ENCODE peak calls at places on chromosomes 7 and 10, in ten cellular contexts. P, E, H, R, D, S, G, Q, Y and V are unnamed samples. For H3K27me3, the result is how much of the 10 kb centered on the place peaks cover.

GRCh38 chr7:44087914-44088838 is 5.8 kb upstream of the POLM start:
- DNase-seq in Q (peak), R (no peak), E (peak), S (no peak), D (no peak), H (no peak), P (peak), Y (no peak), G (no peak), V (peak)

GRCh38 chr7:84700563-84701370 is 486.1 kb downstream of the SEMA3D start:
- DNase-seq in G (no peak), P (no peak), E (no peak), S (no peak), Y (no peak), H (no peak), D (no peak), Q (no peak), R (peak), V (no peak)

GRCh38 chr10:15859531-15859864 is 809 bp downstream of the MINDY3 start:
- DNase-seq in R (no peak), Q (no peak), H (no peak), D (no peak), S (no peak), E (no peak), Y (no peak), G (no peak), P (no peak), V (no peak)

GRCh38 chr7:23454880-23455526 is 15.3 kb downstream of the IGF2BP3 start:
- DNase-seq in Y (no peak), G (no peak), R (no peak), H (no peak), P (no peak), D (no peak), E (no peak), Q (no peak), S (no peak), V (no peak)

GRCh38 chr7:101538596-101539459 is 90.3 kb downstream of the MYL10 start:
- DNase-seq in Y (no peak), Q (peak), H (peak), P (peak), D (peak), G (peak), E (peak), R (peak), S (peak), V (no peak)

GRCh38 chr7:87021285-87021684 is 38.2 kb downstream of the ELAPOR2 start:
- DNase-seq in E (no peak), G (no peak), S (peak), Y (no peak), H (no peak), P (no peak), Q (no peak), R (peak), D (no peak), V (no peak)

GRCh38 chr10:124961248-124961570 is 19.3 kb downstream of the ZRANB1 start:
- DNase-seq in E (no peak), H (no peak), Y (no peak), Q (no peak), G (no peak), D (no peak), R (no peak), P (no peak), S (no peak), V (no peak)

GRCh38 chr10:61136151-61136550 is 192.2 kb upstream of the RHOBTB1 start:
- DNase-seq in P (no peak), Y (no peak), G (no peak), E (no peak), H (no peak), D (no peak), S (peak), R (peak), Q (no peak), V (no peak)

GRCh38 chr7:11934766-11935165 is 102.8 kb upstream of the THSD7A start:
- DNase-seq in E (no peak), D (no peak), Y (no peak), G (no peak), R (no peak), Q (no peak), P (no peak), H (no peak), S (no peak), V (no peak)

GRCh38 chr7:128108641-128109423 is 77.6 kb upstream of the LRRC4 start:
- DNase-seq in D (no peak), H (peak), R (no peak), E (no peak), Y (no peak), G (no peak), Q (no peak), P (no peak), S (no peak), V (no peak)

GRCh38 chr10:62121197-62121550 is 147.5 kb downstream of the RTKN2 start:
- DNase-seq in Y (no peak), R (peak), Q (no peak), E (no peak), S (no peak), P (no peak), D (no peak), G (no peak), H (no peak), V (no peak)

GRCh38 chr10:50226610-50227009 is 24.7 kb downstream of the ASAH2 start:
- DNase-seq in Y (no peak), H (no peak), S (no peak), P (no peak), E (no peak), D (no peak), G (no peak), Q (no peak), R (no peak), V (no peak)

GRCh38 chr7:92967238-92967637 is 130.9 kb upstream of the CDK6 start:
- DNase-seq in P (no peak), Q (no peak), E (no peak), D (no peak), R (no peak), Y (no peak), G (no peak), H (no peak), S (no peak), V (no peak)

GRCh38 chr7:136958016-136958415 is 89.6 kb downstream of the CHRM2 start:
- DNase-seq in G (no peak), R (no peak), H (no peak), S (peak), Y (no peak), P (no peak), D (no peak), E (no peak), Q (no peak), V (no peak)

GRCh38 chr7:110413038-110413437 is 677.9 kb upstream of the LRRN3 start:
- DNase-seq in G (no peak), D (no peak), R (no peak), P (no peak), Q (no peak), S (no peak), E (no peak), Y (no peak), H (no peak), V (no peak)

GRCh38 chr7:25481891-25482290 is 253.6 kb upstream of the NPVF start:
- DNase-seq in D (no peak), Y (no peak), E (no peak), Q (no peak), S (peak), R (peak), G (no peak), P (no peak), H (no peak), V (no peak)

GRCh38 chr7:151146761-151147160 is 20.7 kb downstream of the GBX1 start:
- DNase-seq in Q (no peak), P (no peak), D (no peak), G (no peak), H (no peak), S (no peak), E (no peak), R (no peak), Y (no peak), V (peak)

GRCh38 chr10:124347956-124348355 is 70.8 kb downstream of the OAT start:
- DNase-seq in D (peak), E (peak), P (no peak), H (no peak), R (no peak), S (no peak), Q (no peak), G (no peak), Y (no peak), V (no peak)

GRCh38 chr7:17559388-17559787 is 260.9 kb downstream of the AHR start:
- DNase-seq in Q (no peak), G (no peak), Y (no peak), R (peak), H (no peak), S (peak), E (no peak), D (no peak), P (no peak), V (no peak)

GRCh38 chr10:22997102-22997501 is 69.2 kb downstream of the ARMC3 start:
- DNase-seq in Y (no peak), G (no peak), P (no peak), E (no peak), R (peak), D (peak), H (no peak), Q (no peak), S (peak), V (no peak)

GRCh38 chr10:381805-382204 is 246.6 kb downstream of the ZMYND11 start:
- DNase-seq in G (no peak), E (no peak), R (no peak), Q (no peak), Y (no peak), D (no peak), P (no peak), H (no peak), S (no peak), V (no peak)

GRCh38 chr10:33238643-33239042 is 95.8 kb downstream of the NRP1 start:
- DNase-seq in H (no peak), D (no peak), R (peak), P (no peak), G (no peak), E (no peak), Q (no peak), Y (no peak), S (peak), V (no peak)

GRCh38 chr7:127359011-127359410 is 33.5 kb downstream of the ZNF800 start:
- DNase-seq in H (no peak), Y (no peak), Q (no peak), S (no peak), D (no peak), G (no peak), R (no peak), E (no peak), P (no peak), V (no peak)

GRCh38 chr7:25495342-25495855 is 267.1 kb upstream of the NPVF start:
- DNase-seq in P (peak), Q (no peak), S (no peak), Y (no peak), E (no peak), G (no peak), R (no peak), D (no peak), H (no peak), V (no peak)

GRCh38 chr7:143286522-143286890 is 1.6 kb upstream of the CASP2 start:
- DNase-seq in G (no peak), S (no peak), R (no peak), D (no peak), Y (no peak), H (no peak), E (no peak), P (no peak), Q (no peak), V (no peak)

GRCh38 chr7:143285806-143286521 is 1.2 kb downstream of the TMEM139 start:
- DNase-seq in P (no peak), H (no peak), Y (no peak), R (no peak), D (no peak), E (no peak), S (no peak), Q (no peak), G (no peak), V (peak)

GRCh38 chr7:143287321-143287934 is 723 bp upstream of the CASP2 start:
- DNase-seq in S (no peak), D (no peak), G (no peak), Q (no peak), H (no peak), E (no peak), Y (no peak), P (no peak), R (no peak), V (no peak)

GRCh38 chr7:143284591-143285453 is at the start of gene TMEM139:
- DNase-seq in S (no peak), E (no peak), D (peak), Y (no peak), Q (no peak), H (no peak), R (peak), P (no peak), G (no peak), V (no peak)

GRCh38 chr7:143285454-143285756 is 647 bp downstream of the TMEM139 start:
- DNase-seq in S (no peak), D (peak), H (no peak), E (no peak), R (peak), P (no peak), Y (no peak), Q (peak), G (no peak), V (no peak)
- H3K4me3 ChIP-seq in S (no peak), D (peak), H (no peak), E (no peak), R (peak), P (peak), Y (peak), Q (peak), G (no peak), V (peak)

GRCh38 chr10:3255616-3256015 is 83.0 kb upstream of the PITRM1 start:
- DNase-seq in P (no peak), D (no peak), R (no peak), S (no peak), Q (no peak), H (no peak), G (no peak), Y (no peak), E (no peak), V (no peak)
- H3K27me3 ChIP-seq in P (under half), D (under half), R (under half), S (under half), Q (under half), H (under half), G (under half), Y (under half), E (under half), V (under half)

DNA sequence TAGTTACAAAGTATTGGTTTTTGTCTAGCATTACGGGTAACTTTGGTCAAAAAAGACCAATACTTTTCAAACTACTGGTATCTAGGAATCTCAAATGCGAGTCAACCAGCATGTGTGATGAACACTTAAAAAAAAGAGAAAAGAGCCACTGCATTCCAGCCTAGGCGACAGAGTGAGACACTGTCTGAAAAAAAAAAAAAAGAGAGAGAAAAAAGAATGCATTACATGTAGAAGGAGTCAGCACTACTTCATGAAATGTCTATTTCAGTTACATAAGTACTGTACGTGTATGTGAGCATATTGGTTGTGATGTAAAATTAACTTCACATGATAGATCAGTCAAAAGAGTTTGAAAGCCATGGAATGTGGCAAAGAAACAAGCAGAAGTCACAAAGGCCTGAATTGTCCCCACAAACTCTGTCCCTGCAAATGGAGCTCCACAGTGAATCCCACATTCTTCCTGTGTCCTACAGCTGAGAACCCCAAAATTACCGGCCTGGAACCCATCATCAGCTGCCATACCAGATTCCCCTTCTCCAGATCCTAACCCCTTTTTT is 1.6 kb downstream of the DENND11 start:
- DNase-seq in S (peak), Y (no peak), D (no peak), P (no peak), H (no peak), Q (no peak), E (no peak), G (no peak), R (peak), V (no peak)
- H3K4me3 ChIP-seq in S (no peak), Y (peak), D (no peak), P (peak), H (no peak), Q (peak), E (peak), G (no peak), R (no peak), V (peak)

GRCh38 chr10:129970404-129971364 is 6.6 kb upstream of the EBF3 start:
- DNase-seq in P (no peak), H (no peak), D (peak), G (peak), E (no peak), Q (no peak), R (no peak), Y (no peak), S (no peak), V (no peak)

GRCh38 chr10:129972145-129972965 is 8.3 kb upstream of the EBF3 start:
- DNase-seq in H (no peak), G (peak), E (no peak), R (no peak), D (peak), S (no peak), Y (no peak), P (no peak), Q (no peak), V (no peak)

GRCh38 chr10:129971381-129972144 is 7.5 kb upstream of the EBF3 start:
- DNase-seq in R (no peak), Y (no peak), S (peak), H (peak), D (peak), G (peak), E (peak), P (peak), Q (peak), V (no peak)

GRCh38 chr10:129973674-129974059 is 9.6 kb upstream of the EBF3 start:
- DNase-seq in G (no peak), S (no peak), Y (no peak), H (no peak), P (no peak), Q (no peak), R (no peak), E (no peak), D (peak), V (no peak)

DNA sequence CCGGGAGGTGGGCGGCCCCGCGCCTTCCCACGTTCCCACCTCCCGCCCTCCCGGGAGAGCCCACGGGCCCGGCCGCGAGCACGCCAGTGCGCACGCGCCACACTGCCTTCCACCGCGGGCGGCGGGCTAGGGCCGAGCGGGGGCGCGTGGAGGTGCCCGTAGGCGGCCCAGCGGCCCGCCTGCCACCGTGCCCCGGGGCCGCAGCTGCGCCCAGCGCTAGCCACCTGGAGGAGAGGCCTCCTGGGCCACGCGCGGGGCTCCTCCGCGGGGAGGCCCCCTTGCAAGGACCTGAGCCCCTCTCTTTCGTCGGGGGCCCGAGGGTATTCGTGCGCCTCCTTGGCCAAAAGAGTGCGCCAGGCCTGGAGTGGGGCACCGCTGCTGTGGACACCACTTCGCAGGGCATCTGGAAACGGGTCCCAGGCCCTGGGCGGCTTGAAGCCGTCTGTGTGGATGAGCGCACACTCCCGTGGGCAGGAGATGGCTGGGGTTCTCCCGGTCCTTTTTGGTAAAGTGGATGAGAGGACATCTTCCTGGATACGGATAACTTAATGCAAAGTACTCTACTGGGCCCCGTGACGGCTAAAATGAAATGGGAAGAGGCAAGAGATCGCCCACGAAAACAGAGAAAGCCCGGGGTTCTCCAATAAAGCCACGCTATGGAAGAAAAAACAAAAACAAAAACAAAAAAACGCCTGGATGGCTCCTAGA is 9.0 kb upstream of the EBF3 start:
- DNase-seq in E (no peak), R (no peak), S (no peak), G (no peak), Q (no peak), P (no peak), Y (no peak), H (no peak), D (peak), V (no peak)
- H3K27me3 ChIP-seq in E (under half), R (under half), S (under half), G (half or more), Q (half or more), P (under half), Y (half or more), H (half or more), D (half or more), V (half or more)

GRCh38 chr10:45591262-45591661 is 81.3 kb downstream of the ZFAND4 start:
- DNase-seq in Y (no peak), P (no peak), E (no peak), R (no peak), D (no peak), G (no peak), S (no peak), H (no peak), Q (no peak), V (no peak)

GRCh38 chr10:45594276-45595157 is 78.1 kb downstream of the ZFAND4 start:
- DNase-seq in E (peak), G (peak), D (peak), H (peak), R (peak), Q (peak), S (peak), P (peak), Y (peak), V (peak)

GRCh38 chr10:45593938-45594275 is 78.7 kb downstream of the ZFAND4 start:
- DNase-seq in R (no peak), G (no peak), E (no peak), Y (no peak), S (no peak), P (no peak), H (no peak), Q (no peak), D (no peak), V (no peak)

GRCh38 chr10:45592432-45592831 is 80.1 kb downstream of the ZFAND4 start:
- DNase-seq in E (no peak), G (no peak), Q (no peak), H (no peak), D (no peak), R (no peak), S (no peak), P (no peak), Y (no peak), V (no peak)

GRCh38 chr10:45592926-45593325 is 79.6 kb downstream of the ZFAND4 start:
- DNase-seq in G (no peak), S (no peak), E (no peak), Q (no peak), Y (no peak), D (no peak), H (peak), R (no peak), P (no peak), V (no peak)
- H3K4me3 ChIP-seq in G (no peak), S (no peak), E (peak), Q (peak), Y (no peak), D (no peak), H (no peak), R (no peak), P (peak), V (peak)

GRCh38 chr10:114045738-114046458 is 2.2 kb downstream of the ADRB1 start:
- DNase-seq in Q (no peak), S (no peak), D (peak), E (no peak), G (no peak), R (no peak), P (no peak), Y (no peak), H (no peak), V (no peak)
- H3K27me3 ChIP-seq in Q (under half), S (half or more), D (half or more), E (under half), G (half or more), R (under half), P (under half), Y (under half), H (under half), V (under half)

GRCh38 chr7:157690058-157690832 is 353.4 kb downstream of the DNAJB6 start:
- DNase-seq in H (no peak), D (no peak), S (no peak), R (no peak), Q (peak), E (no peak), Y (no peak), G (peak), P (no peak), V (no peak)
- H3K4me3 ChIP-seq in H (no peak), D (peak), S (no peak), R (no peak), Q (peak), E (peak), Y (no peak), G (peak), P (peak), V (peak)